ENCODE peak calls at places on chromosomes 7 and 10, in ten cellular contexts. One of them, this sample, is unnamed.

GRCh38 chr7:21318916-21319270 is 109.0 kb upstream of the SP4 start:
- DNase-seq in HCT116: no peak
- DNase-seq in HL-60: no peak
- DNase-seq in heart right ventricle: no peak
- DNase-seq in K562: no peak
- DNase-seq in kidney: no peak
- DNase-seq in thyroid gland: no peak
- DNase-seq in upper lobe of left lung: no peak
- DNase-seq in SK-N-SH: no peak
- DNase-seq in pancreas: no peak
- DNase-seq in this sample: no peak

GRCh38 chr10:96082748-96083147 is 39.4 kb downstream of the CCNJ start:
- DNase-seq in pancreas: no peak
- DNase-seq in kidney: no peak
- DNase-seq in K562: no peak
- DNase-seq in thyroid gland: no peak
- DNase-seq in HCT116: no peak
- DNase-seq in upper lobe of left lung: no peak
- DNase-seq in HL-60: no peak
- DNase-seq in heart right ventricle: peak
- DNase-seq in SK-N-SH: no peak
- DNase-seq in this sample: no peak

GRCh38 chr7:128937647-128938523 is at the start of gene IRF5:
- DNase-seq in K562: no peak
- DNase-seq in pancreas: peak
- DNase-seq in HCT116: peak
- DNase-seq in kidney: peak
- DNase-seq in thyroid gland: peak
- DNase-seq in heart right ventricle: no peak
- DNase-seq in SK-N-SH: peak
- DNase-seq in HL-60: peak
- DNase-seq in upper lobe of left lung: peak
- DNase-seq in this sample: peak

GRCh38 chr7:116674508-116675173 is 2.6 kb downstream of the MET start:
- DNase-seq in HCT116: no peak
- DNase-seq in heart right ventricle: no peak
- DNase-seq in pancreas: no peak
- DNase-seq in SK-N-SH: no peak
- DNase-seq in K562: no peak
- DNase-seq in kidney: no peak
- DNase-seq in upper lobe of left lung: no peak
- DNase-seq in thyroid gland: no peak
- DNase-seq in HL-60: no peak
- DNase-seq in this sample: no peak

GRCh38 chr10:80259405-80259871 is 30.0 kb downstream of the MAT1A start:
- DNase-seq in K562: peak
- DNase-seq in kidney: no peak
- DNase-seq in pancreas: no peak
- DNase-seq in SK-N-SH: no peak
- DNase-seq in HCT116: no peak
- DNase-seq in upper lobe of left lung: no peak
- DNase-seq in HL-60: no peak
- DNase-seq in thyroid gland: no peak
- DNase-seq in heart right ventricle: no peak
- DNase-seq in this sample: no peak

GRCh38 chr10:16832351-16833080 is 15.3 kb upstream of the RSU1 start:
- DNase-seq in thyroid gland: peak
- DNase-seq in kidney: no peak
- DNase-seq in HCT116: no peak
- DNase-seq in pancreas: peak
- DNase-seq in K562: no peak
- DNase-seq in heart right ventricle: peak
- DNase-seq in HL-60: no peak
- DNase-seq in SK-N-SH: no peak
- DNase-seq in upper lobe of left lung: peak
- DNase-seq in this sample: peak

GRCh38 chr7:97418312-97418711 is 300.8 kb downstream of the SDHAF3 start:
- DNase-seq in heart right ventricle: no peak
- DNase-seq in thyroid gland: no peak
- DNase-seq in SK-N-SH: peak
- DNase-seq in kidney: no peak
- DNase-seq in upper lobe of left lung: no peak
- DNase-seq in K562: no peak
- DNase-seq in HCT116: peak
- DNase-seq in pancreas: no peak
- DNase-seq in HL-60: no peak
- DNase-seq in this sample: no peak

GRCh38 chr10:132443605-132443997 is 46.6 kb downstream of the PWWP2B start:
- DNase-seq in SK-N-SH: peak
- DNase-seq in pancreas: no peak
- DNase-seq in HCT116: no peak
- DNase-seq in thyroid gland: peak
- DNase-seq in heart right ventricle: no peak
- DNase-seq in kidney: peak
- DNase-seq in K562: peak
- DNase-seq in HL-60: peak
- DNase-seq in upper lobe of left lung: peak
- DNase-seq in this sample: no peak

GRCh38 chr7:36037121-36037662 is 115.9 kb upstream of the EEPD1 start:
- DNase-seq in SK-N-SH: peak
- DNase-seq in heart right ventricle: peak
- DNase-seq in HCT116: no peak
- DNase-seq in upper lobe of left lung: peak
- DNase-seq in K562: no peak
- DNase-seq in kidney: no peak
- DNase-seq in thyroid gland: peak
- DNase-seq in HL-60: no peak
- DNase-seq in pancreas: peak
- DNase-seq in this sample: peak

GRCh38 chr7:36036590-36036989 is 116.5 kb upstream of the EEPD1 start:
- DNase-seq in heart right ventricle: peak
- DNase-seq in HL-60: no peak
- DNase-seq in kidney: no peak
- DNase-seq in thyroid gland: no peak
- DNase-seq in upper lobe of left lung: no peak
- DNase-seq in K562: no peak
- DNase-seq in SK-N-SH: peak
- DNase-seq in pancreas: no peak
- DNase-seq in HCT116: no peak
- DNase-seq in this sample: no peak

GRCh38 chr7:36029846-36030510 is 123.1 kb upstream of the EEPD1 start:
- DNase-seq in upper lobe of left lung: no peak
- DNase-seq in heart right ventricle: no peak
- DNase-seq in pancreas: no peak
- DNase-seq in thyroid gland: no peak
- DNase-seq in SK-N-SH: no peak
- DNase-seq in HCT116: no peak
- DNase-seq in K562: no peak
- DNase-seq in kidney: no peak
- DNase-seq in HL-60: no peak
- DNase-seq in this sample: no peak

GRCh38 chr7:36032362-36032818 is 120.7 kb upstream of the EEPD1 start:
- DNase-seq in pancreas: no peak
- DNase-seq in thyroid gland: peak
- DNase-seq in SK-N-SH: no peak
- DNase-seq in HL-60: no peak
- DNase-seq in K562: no peak
- DNase-seq in heart right ventricle: no peak
- DNase-seq in kidney: no peak
- DNase-seq in HCT116: no peak
- DNase-seq in upper lobe of left lung: no peak
- DNase-seq in this sample: no peak

GRCh38 chr7:36034020-36034419 is 119.0 kb upstream of the EEPD1 start:
- DNase-seq in thyroid gland: no peak
- DNase-seq in SK-N-SH: no peak
- DNase-seq in pancreas: no peak
- DNase-seq in K562: no peak
- DNase-seq in HL-60: no peak
- DNase-seq in heart right ventricle: no peak
- DNase-seq in upper lobe of left lung: no peak
- DNase-seq in HCT116: no peak
- DNase-seq in kidney: no peak
- DNase-seq in this sample: peak
- H3K27ac ChIP-seq in thyroid gland: no peak
- H3K27ac ChIP-seq in SK-N-SH: no peak
- H3K27ac ChIP-seq in pancreas: no peak
- H3K27ac ChIP-seq in K562: no peak
- H3K27ac ChIP-seq in HL-60: no peak
- H3K27ac ChIP-seq in heart right ventricle: no peak
- H3K27ac ChIP-seq in upper lobe of left lung: no peak
- H3K27ac ChIP-seq in HCT116: no peak
- H3K27ac ChIP-seq in kidney: no peak
- H3K27ac ChIP-seq in this sample: no peak

GRCh38 chr10:43410345-43410744 is 1.4 kb upstream of the HNRNPF start:
- DNase-seq in HL-60: no peak
- DNase-seq in HCT116: no peak
- DNase-seq in heart right ventricle: no peak
- DNase-seq in upper lobe of left lung: peak
- DNase-seq in SK-N-SH: no peak
- DNase-seq in thyroid gland: no peak
- DNase-seq in K562: no peak
- DNase-seq in pancreas: no peak
- DNase-seq in kidney: no peak
- DNase-seq in this sample: no peak

GRCh38 chr10:43407576-43408330 is 1.2 kb downstream of the HNRNPF start:
- DNase-seq in HL-60: peak
- DNase-seq in HCT116: peak
- DNase-seq in pancreas: peak
- DNase-seq in K562: peak
- DNase-seq in upper lobe of left lung: peak
- DNase-seq in heart right ventricle: peak
- DNase-seq in kidney: peak
- DNase-seq in SK-N-SH: peak
- DNase-seq in thyroid gland: peak
- DNase-seq in this sample: peak

GRCh38 chr10:43408710-43409384 is at the start of gene HNRNPF:
- DNase-seq in K562: peak
- DNase-seq in HL-60: peak
- DNase-seq in heart right ventricle: peak
- DNase-seq in kidney: peak
- DNase-seq in HCT116: peak
- DNase-seq in upper lobe of left lung: peak
- DNase-seq in thyroid gland: peak
- DNase-seq in SK-N-SH: peak
- DNase-seq in pancreas: peak
- DNase-seq in this sample: peak

GRCh38 chr10:43408331-43408709 is 666 bp downstream of the HNRNPF start:
- DNase-seq in SK-N-SH: no peak
- DNase-seq in upper lobe of left lung: no peak
- DNase-seq in K562: no peak
- DNase-seq in kidney: no peak
- DNase-seq in thyroid gland: no peak
- DNase-seq in HCT116: no peak
- DNase-seq in pancreas: no peak
- DNase-seq in heart right ventricle: no peak
- DNase-seq in HL-60: no peak
- DNase-seq in this sample: peak

DNA sequence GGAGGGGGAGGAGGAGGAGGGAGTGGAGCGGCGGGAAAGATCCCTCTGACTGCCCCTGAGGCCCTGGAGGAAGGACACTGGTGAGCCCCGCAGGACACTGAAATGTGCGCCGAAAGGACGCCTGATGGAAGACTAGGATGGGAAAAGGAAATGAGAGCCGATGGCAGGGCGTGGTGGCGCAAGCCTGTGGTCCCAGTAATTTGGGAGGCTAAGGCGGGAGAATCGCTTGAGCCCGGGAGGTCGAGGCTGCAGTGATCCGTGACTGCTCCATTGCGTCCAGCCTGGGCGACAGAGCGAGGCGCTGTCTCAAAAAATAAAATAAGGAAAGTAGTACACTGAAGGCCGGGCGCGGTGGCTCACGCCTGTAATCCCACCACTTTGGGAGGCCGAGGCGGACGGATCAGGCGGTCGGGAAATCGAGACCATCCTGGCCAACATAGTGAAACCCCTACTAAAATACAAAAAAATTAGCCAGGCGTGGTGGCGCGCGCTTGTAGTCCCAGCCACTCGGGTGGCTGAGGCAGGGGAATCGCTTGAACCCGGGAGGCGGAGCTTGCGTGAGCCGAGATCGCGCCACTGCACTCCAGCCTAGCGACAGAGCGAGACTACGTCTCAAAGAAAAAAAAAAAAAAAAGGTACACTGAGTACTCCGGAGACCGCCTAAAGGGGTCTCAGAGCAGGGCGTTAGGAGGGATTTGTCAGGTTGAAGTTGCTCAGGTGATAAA is 561 bp upstream of the HNRNPF start:
- DNase-seq in pancreas: no peak
- DNase-seq in kidney: peak
- DNase-seq in K562: no peak
- DNase-seq in heart right ventricle: peak
- DNase-seq in HCT116: no peak
- DNase-seq in SK-N-SH: peak
- DNase-seq in HL-60: peak
- DNase-seq in thyroid gland: no peak
- DNase-seq in upper lobe of left lung: peak
- DNase-seq in this sample: no peak
- H3K27ac ChIP-seq in pancreas: peak
- H3K27ac ChIP-seq in kidney: peak
- H3K27ac ChIP-seq in K562: peak
- H3K27ac ChIP-seq in heart right ventricle: peak
- H3K27ac ChIP-seq in HCT116: peak
- H3K27ac ChIP-seq in SK-N-SH: peak
- H3K27ac ChIP-seq in HL-60: peak
- H3K27ac ChIP-seq in thyroid gland: peak
- H3K27ac ChIP-seq in upper lobe of left lung: peak
- H3K27ac ChIP-seq in this sample: peak

DNA sequence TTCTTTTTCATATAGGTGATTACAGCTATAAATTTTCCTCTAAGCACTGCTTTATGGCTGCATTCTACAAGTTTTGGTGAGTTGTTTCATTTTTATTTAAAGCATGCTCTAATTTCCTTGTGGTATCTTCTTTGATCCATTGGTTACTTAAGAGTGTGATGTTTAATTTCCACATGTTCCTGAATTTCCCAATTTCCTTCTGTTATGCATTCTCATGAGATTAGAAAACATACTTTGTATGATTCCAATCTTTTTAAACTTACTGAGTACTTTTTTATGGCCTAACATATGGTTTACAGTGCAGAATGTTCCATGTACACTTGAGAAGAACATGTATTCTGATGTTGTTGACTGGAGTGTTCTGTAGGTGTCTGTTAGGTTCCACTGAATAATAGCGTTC is 53.4 kb downstream of the MYL10 start:
- DNase-seq in kidney: no peak
- DNase-seq in K562: no peak
- DNase-seq in HCT116: no peak
- DNase-seq in SK-N-SH: no peak
- DNase-seq in thyroid gland: no peak
- DNase-seq in HL-60: no peak
- DNase-seq in upper lobe of left lung: no peak
- DNase-seq in heart right ventricle: no peak
- DNase-seq in pancreas: no peak
- DNase-seq in this sample: no peak
- H3K27ac ChIP-seq in kidney: no peak
- H3K27ac ChIP-seq in K562: no peak
- H3K27ac ChIP-seq in HCT116: no peak
- H3K27ac ChIP-seq in SK-N-SH: no peak
- H3K27ac ChIP-seq in thyroid gland: no peak
- H3K27ac ChIP-seq in HL-60: no peak
- H3K27ac ChIP-seq in upper lobe of left lung: no peak
- H3K27ac ChIP-seq in heart right ventricle: no peak
- H3K27ac ChIP-seq in pancreas: no peak
- H3K27ac ChIP-seq in this sample: no peak

GRCh38 chr7:158255558-158255957 is 332.1 kb downstream of the PTPRN2 start:
- DNase-seq in thyroid gland: no peak
- DNase-seq in K562: no peak
- DNase-seq in upper lobe of left lung: peak
- DNase-seq in HL-60: no peak
- DNase-seq in heart right ventricle: no peak
- DNase-seq in pancreas: no peak
- DNase-seq in HCT116: no peak
- DNase-seq in SK-N-SH: no peak
- DNase-seq in kidney: no peak
- DNase-seq in this sample: no peak

GRCh38 chr7:158251061-158251965 is 336.3 kb downstream of the PTPRN2 start:
- DNase-seq in kidney: no peak
- DNase-seq in thyroid gland: no peak
- DNase-seq in SK-N-SH: no peak
- DNase-seq in upper lobe of left lung: peak
- DNase-seq in heart right ventricle: no peak
- DNase-seq in pancreas: no peak
- DNase-seq in HL-60: no peak
- DNase-seq in K562: no peak
- DNase-seq in HCT116: no peak
- DNase-seq in this sample: no peak

GRCh38 chr7:158255156-158255555 is 332.5 kb downstream of the PTPRN2 start:
- DNase-seq in SK-N-SH: no peak
- DNase-seq in K562: no peak
- DNase-seq in HCT116: no peak
- DNase-seq in HL-60: no peak
- DNase-seq in heart right ventricle: no peak
- DNase-seq in upper lobe of left lung: peak
- DNase-seq in pancreas: no peak
- DNase-seq in kidney: no peak
- DNase-seq in thyroid gland: no peak
- DNase-seq in this sample: no peak

GRCh38 chr7:158252081-158252836 is 335.4 kb downstream of the PTPRN2 start:
- DNase-seq in thyroid gland: no peak
- DNase-seq in kidney: no peak
- DNase-seq in SK-N-SH: peak
- DNase-seq in HCT116: no peak
- DNase-seq in upper lobe of left lung: peak
- DNase-seq in K562: no peak
- DNase-seq in pancreas: no peak
- DNase-seq in heart right ventricle: no peak
- DNase-seq in HL-60: no peak
- DNase-seq in this sample: no peak

DNA sequence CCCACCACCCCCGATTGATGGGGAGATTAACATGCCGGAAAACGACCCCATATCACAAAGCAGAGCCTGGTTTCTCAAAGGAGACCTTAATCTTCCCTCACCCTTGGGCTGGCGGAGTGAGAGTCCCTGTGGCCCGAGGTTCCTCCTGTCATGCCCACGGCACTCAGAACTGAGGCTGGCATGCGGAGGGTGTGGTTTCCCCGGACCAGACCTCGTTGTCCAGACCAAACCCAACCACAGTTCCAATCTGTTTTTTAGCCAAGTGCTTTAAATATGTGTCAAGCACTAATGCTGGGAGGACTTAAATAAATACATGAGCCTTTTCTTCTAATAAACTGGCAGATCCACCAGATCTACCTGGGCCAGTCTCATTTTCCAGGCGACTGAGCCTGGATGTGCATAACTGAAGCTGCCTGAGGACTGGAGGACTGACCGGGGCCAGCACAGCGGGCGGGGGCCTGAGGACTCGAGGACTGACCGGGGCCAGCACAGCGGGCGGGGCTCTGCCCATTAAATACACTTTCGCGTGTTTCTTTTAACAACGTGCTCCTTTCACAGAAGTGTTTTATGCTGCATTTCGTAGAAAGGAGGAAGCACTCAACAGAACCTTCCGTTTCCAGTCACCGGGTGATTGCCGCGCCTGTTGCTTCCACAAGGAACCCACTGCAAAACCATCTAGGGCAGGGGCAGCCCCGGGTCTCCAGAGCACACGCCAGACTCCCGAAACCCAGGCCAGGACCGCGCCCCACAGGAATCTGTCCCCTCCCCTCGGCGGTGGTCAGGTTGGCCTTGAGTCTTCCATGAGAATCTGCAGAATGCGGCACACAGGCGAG is 334.6 kb downstream of the PTPRN2 start:
- DNase-seq in upper lobe of left lung: peak
- DNase-seq in kidney: no peak
- DNase-seq in thyroid gland: peak
- DNase-seq in heart right ventricle: no peak
- DNase-seq in HCT116: no peak
- DNase-seq in K562: no peak
- DNase-seq in HL-60: no peak
- DNase-seq in pancreas: no peak
- DNase-seq in SK-N-SH: peak
- DNase-seq in this sample: no peak
- H3K27ac ChIP-seq in upper lobe of left lung: no peak
- H3K27ac ChIP-seq in kidney: no peak
- H3K27ac ChIP-seq in thyroid gland: no peak
- H3K27ac ChIP-seq in heart right ventricle: no peak
- H3K27ac ChIP-seq in HCT116: no peak
- H3K27ac ChIP-seq in K562: no peak
- H3K27ac ChIP-seq in HL-60: no peak
- H3K27ac ChIP-seq in pancreas: no peak
- H3K27ac ChIP-seq in SK-N-SH: no peak
- H3K27ac ChIP-seq in this sample: no peak